ENCODE peak calls at places on chromosomes 5 and 9, in nine cellular contexts. S is HepG2, D is GM12892, Y is sigmoid colon, O is stomach, K is vagina, M is upper lobe of left lung, W is transverse colon, H is H1. T is an unnamed sample.

GRCh38 chr5:57805732-57806131 is 323.1 kb upstream of the ACTBL2 start:
- DNase-seq in S (no peak), W (no peak), M (no peak), H (no peak), D (no peak), O (no peak), K (no peak), Y (no peak), T (no peak)

GRCh38 chr9:14111670-14112069 is 202.3 kb downstream of the NFIB start:
- DNase-seq in M (no peak), H (no peak), K (no peak), O (no peak), Y (no peak), W (no peak), S (no peak), D (no peak), T (no peak)

GRCh38 chr5:18321516-18321915 is 687.3 kb downstream of the TAF11L14 start:
- DNase-seq in H (no peak), W (no peak), K (no peak), Y (no peak), O (no peak), M (no peak), D (no peak), S (no peak), T (no peak)

GRCh38 chr5:166499452-166500240 is 1791.8 kb upstream of the WWC1 start:
- DNase-seq in O (no peak), K (no peak), W (no peak), D (no peak), M (no peak), H (no peak), S (no peak), Y (no peak), T (no peak)

GRCh38 chr9:93427655-93428379 is 23.7 kb upstream of the FAM120A start:
- DNase-seq in K (no peak), D (no peak), Y (no peak), S (peak), W (peak), H (no peak), O (no peak), M (peak), T (no peak)

GRCh38 chr5:38509185-38509584 is 47.3 kb downstream of the LIFR start:
- DNase-seq in Y (no peak), S (no peak), H (no peak), O (no peak), M (no peak), W (no peak), K (no peak), D (no peak), T (no peak)

GRCh38 chr5:86688414-86688813 is 70.7 kb downstream of the COX7C start:
- DNase-seq in W (no peak), D (no peak), H (no peak), Y (no peak), S (no peak), M (no peak), O (no peak), K (no peak), T (no peak)

GRCh38 chr5:141001854-141002666 is 35.8 kb downstream of the PCDHAC2 start:
- DNase-seq in S (no peak), Y (no peak), D (no peak), W (peak), M (peak), O (peak), H (peak), K (no peak), T (no peak)

GRCh38 chr9:137971477-137972138 is 94.0 kb downstream of the CACNA1B start:
- DNase-seq in S (no peak), W (no peak), Y (peak), O (peak), M (peak), D (no peak), K (no peak), H (no peak), T (peak)

GRCh38 chr9:117555964-117556629 is 141.2 kb upstream of the ASTN2 start:
- DNase-seq in M (peak), H (peak), Y (no peak), S (peak), O (peak), W (peak), D (peak), K (no peak), T (no peak)

GRCh38 chr5:136028782-136029742 is at the start of gene TGFBI:
- DNase-seq in M (peak), D (no peak), Y (peak), O (peak), W (peak), K (no peak), H (peak), S (peak), T (peak)

GRCh38 chr5:133753856-133754255 is 141.5 kb upstream of the FSTL4 start:
- DNase-seq in H (no peak), O (no peak), S (no peak), Y (no peak), M (no peak), D (no peak), K (no peak), W (no peak), T (no peak)

GRCh38 chr9:19630762-19631161 is 158.1 kb downstream of the SLC24A2 start:
- DNase-seq in H (no peak), S (no peak), M (no peak), D (no peak), W (no peak), Y (no peak), O (no peak), K (no peak), T (no peak)

GRCh38 chr5:113267361-113267900 is 167.4 kb downstream of the TSSK1B start:
- DNase-seq in Y (no peak), S (no peak), O (no peak), M (no peak), W (no peak), H (no peak), K (no peak), D (no peak), T (no peak)

GRCh38 chr5:152811985-152812384 is 406.9 kb upstream of the NMUR2 start:
- DNase-seq in O (no peak), S (no peak), H (no peak), D (no peak), K (no peak), W (no peak), Y (no peak), M (no peak), T (no peak)

GRCh38 chr5:155485344-155485743 is 471.8 kb downstream of the KIF4B start:
- DNase-seq in M (no peak), Y (no peak), S (no peak), O (no peak), H (no peak), D (no peak), W (no peak), K (no peak), T (no peak)

GRCh38 chr9:21155501-21155900 is 11.0 kb downstream of the IFNA21 start:
- DNase-seq in Y (no peak), K (no peak), S (no peak), M (no peak), O (no peak), D (no peak), H (no peak), W (no peak), T (no peak)

GRCh38 chr5:155193483-155194107 is 180.0 kb downstream of the KIF4B start:
- DNase-seq in W (no peak), K (no peak), O (no peak), D (no peak), Y (no peak), S (no peak), M (no peak), H (no peak), T (no peak)

DNA sequence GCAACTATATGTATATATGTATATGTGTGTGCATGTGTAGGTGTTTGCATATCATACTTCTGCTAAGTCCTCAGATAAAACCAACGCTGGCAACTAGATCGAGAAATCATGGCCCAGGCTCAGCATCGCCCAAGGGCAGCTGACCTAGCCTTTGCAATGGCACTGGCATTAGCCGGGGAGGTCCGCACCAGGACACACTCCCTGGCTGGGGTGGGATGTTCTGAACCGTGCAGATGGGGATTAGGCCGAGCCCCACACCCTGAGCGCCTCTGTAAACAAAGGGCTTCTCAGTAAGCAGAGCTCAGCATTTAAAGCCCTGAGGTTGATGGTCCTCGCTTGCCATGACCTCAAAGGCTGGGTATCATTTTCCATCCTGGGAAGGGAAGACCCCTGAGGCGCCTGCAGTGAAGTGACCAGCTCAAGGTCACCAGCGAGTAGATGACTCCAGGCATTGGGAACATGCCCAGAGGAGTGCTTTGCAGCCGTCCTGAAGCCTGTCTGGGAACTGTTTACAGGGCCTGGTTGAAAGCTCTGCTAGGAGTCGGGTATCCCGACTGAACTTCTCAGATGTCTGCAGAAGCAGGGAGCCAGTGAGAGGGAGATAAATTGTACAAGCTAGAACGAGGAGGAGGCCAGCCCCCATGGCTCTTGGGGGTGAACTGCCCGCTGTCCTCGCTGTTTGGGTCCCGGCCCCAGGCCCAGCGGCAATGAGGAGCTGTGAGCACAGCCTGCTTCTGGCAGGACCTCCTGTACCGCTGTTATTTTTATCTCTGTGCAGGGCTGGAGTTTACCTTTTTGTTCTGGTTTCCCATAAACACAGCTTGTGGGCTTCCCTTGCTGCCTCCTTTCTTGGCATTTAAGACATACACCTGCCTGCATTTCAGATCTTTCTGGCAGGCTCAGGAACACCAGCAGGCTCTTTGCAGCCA is 18.4 kb downstream of the GADD45G start:
- DNase-seq in H (no peak), D (no peak), M (no peak), Y (peak), K (no peak), O (peak), S (no peak), W (peak), T (no peak)
- TF ChIP-seq POLR2AphosphoS5 in H (no peak), D (no peak), M (no peak), Y (peak), K (no peak), O (peak), S (no peak), W (peak), T (no peak)

DNA sequence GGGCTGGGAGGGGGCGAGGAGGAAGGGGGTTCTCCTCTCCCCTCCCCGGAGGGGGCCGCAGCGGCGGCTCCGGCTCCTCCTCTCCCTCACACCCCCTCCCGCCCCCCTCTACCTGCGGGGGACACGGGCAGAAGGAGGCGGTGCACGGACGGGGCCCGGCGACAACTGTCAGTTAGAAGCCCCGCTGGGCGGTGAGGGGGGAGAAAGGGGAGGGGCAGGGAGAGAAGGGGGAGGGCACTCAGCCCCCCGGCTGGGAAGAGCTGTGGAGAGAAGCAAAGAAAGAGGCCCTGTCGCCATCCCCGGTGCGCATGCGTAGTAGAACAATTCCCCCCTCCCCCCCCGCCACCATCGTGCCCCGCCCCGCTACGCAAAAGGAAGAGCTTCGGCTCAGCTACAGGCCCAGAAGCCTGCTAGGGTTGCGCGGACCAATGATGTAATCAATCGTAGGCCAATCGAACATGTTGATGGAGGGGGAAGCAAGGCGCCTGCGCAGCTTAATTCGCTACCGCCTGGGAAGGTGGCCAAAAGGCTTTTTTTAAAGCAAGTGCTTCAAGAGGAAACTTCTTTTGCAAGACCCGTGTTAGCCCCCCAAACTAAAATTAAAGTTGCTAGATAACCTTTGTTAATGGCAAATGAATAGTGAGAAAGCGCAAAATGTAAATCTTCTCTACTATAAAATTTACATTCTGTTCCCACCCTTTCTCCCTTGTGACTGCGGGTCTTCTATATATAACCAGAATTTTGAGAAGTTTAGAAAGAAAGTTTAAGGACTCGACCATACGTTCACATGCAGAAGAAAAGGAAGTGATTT is 7.0 kb downstream of the RANBP6 start:
- DNase-seq in H (peak), W (peak), Y (peak), K (peak), D (peak), S (peak), O (peak), M (peak), T (peak)
- TF ChIP-seq POLR2A in H (peak), W (peak), Y (peak), K (no peak), D (peak), S (peak), O (no peak), M (no peak), T (no peak)

GRCh38 chr5:137292461-137293025 is 206.6 kb downstream of the SPOCK1 start:
- DNase-seq in O (no peak), D (no peak), H (no peak), Y (no peak), M (no peak), K (no peak), S (no peak), W (peak), T (no peak)
- TF ChIP-seq POLR2AphosphoS5 in O (no peak), D (no peak), H (no peak), Y (no peak), M (no peak), K (no peak), S (no peak), W (no peak), T (no peak)

DNA sequence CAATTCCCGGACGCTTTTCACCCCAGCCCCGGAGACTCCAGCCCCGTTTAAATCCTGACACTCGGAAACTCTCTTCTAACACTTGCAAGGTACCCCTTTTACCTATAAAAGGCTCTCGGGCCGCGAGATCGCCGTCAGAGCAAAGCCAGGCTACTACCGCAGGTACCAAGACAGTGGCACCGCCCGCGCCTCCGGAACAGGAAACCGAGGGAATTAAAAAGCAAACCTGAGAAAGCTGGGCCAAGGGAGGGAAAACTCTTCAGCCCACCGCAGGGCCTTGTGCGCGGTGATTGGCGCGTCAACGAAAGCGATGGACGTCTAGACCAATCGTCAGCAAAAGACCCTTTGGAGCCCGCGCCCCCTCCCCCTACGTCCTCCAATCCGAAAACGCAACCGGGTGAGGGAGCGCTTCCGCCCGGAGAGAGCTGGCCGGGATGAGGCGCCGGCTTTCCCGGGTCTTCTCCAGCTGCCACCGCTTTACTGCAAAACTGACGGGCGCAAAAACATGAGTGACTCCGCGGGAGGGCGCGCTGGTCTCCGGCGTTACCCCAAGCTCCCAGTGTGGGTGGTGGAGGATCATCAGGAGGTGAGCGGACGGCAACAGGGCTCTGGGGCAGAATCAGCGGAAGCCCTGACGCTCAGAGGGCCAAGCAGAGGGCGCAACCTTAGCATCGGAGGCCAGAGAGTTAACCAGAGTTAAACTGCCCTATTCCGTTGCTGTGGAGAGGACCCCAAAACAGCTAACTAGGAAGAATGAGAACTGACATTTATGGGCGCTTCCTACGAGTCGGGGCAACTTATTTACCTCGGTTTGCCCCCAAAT is at the start of the genes C5orf22 and DROSHA:
- DNase-seq in Y (peak), K (no peak), O (peak), W (peak), D (peak), M (peak), H (peak), S (peak), T (peak)
- TF ChIP-seq POLR2A in Y (peak), K (no peak), O (no peak), W (peak), D (peak), M (peak), H (no peak), S (peak), T (no peak)